ENCODE peak calls at places on chromosomes 11 and 22, in ten cellular contexts. C, B, H, P, I, O, V, J, R and G are unnamed samples.
A peak's percentile ranks its signal among the peaks of the same experiment; 100 is the strongest.

GRCh38 chr11:20010861-20011225 is 149.4 kb downstream of the DBX1 start:
- ATAC-seq in H (no peak), V (no peak), J (no peak), P (no peak), I (no peak), O (no peak), B (peak; percentile 2), C (no peak), R (no peak), G (no peak)

GRCh38 chr22:45804319-45804985 is 132.8 kb downstream of the ATXN10 start:
- ATAC-seq in I (no peak), P (no peak), R (no peak), O (no peak), B (no peak), J (no peak), V (no peak), H (no peak), C (no peak), G (no peak)

GRCh38 chr22:24973867-24974266 is 21.4 kb downstream of the KIAA1671 start:
- ATAC-seq in O (no peak), I (no peak), C (no peak), P (no peak), R (no peak), B (no peak), V (no peak), J (no peak), H (no peak), G (no peak)

GRCh38 chr11:15327786-15328231 is 213.1 kb downstream of the INSC start:
- ATAC-seq in B (peak; percentile 58), I (peak; percentile 78), H (peak; percentile 71), R (peak; percentile 55), O (peak; percentile 74), V (no peak), J (no peak), C (no peak), P (no peak), G (no peak)

GRCh38 chr11:61922539-61922938 is 5.2 kb upstream of the RAB3IL1 start:
- ATAC-seq in V (no peak), B (no peak), H (no peak), C (no peak), I (peak; percentile 88), J (no peak), R (peak; percentile 74), O (no peak), P (no peak), G (no peak)

GRCh38 chr11:113591122-113591521 is 115.0 kb downstream of the TMPRSS5 start:
- ATAC-seq in I (no peak), C (no peak), V (no peak), B (no peak), R (no peak), H (no peak), J (no peak), P (no peak), O (peak; percentile 54), G (no peak)

GRCh38 chr11:118084247-118084646 is 2.5 kb downstream of the SMIM35 start:
- ATAC-seq in V (no peak), H (peak; percentile 44), J (no peak), O (no peak), I (peak; percentile 76), B (no peak), C (no peak), R (no peak), P (no peak), G (peak; percentile 6)

GRCh38 chr11:117950999-117951961 is 22.1 kb upstream of the TMPRSS13 start:
- ATAC-seq in O (no peak), P (peak; percentile 71), J (peak; percentile 55), V (peak; percentile 63), C (peak; percentile 65), H (peak; percentile 59), R (no peak), I (no peak), B (no peak), G (peak; percentile 89)

GRCh38 chr11:12066799-12067508 is 43.4 kb upstream of the MICAL2 start:
- ATAC-seq in O (peak; percentile 77), R (peak; percentile 67), P (no peak), H (no peak), C (no peak), V (no peak), I (peak; percentile 68), J (no peak), B (no peak), G (no peak)

GRCh38 chr11:76903325-76903724 is 42.6 kb downstream of the ACER3 start:
- ATAC-seq in O (no peak), H (no peak), R (no peak), J (no peak), C (no peak), V (no peak), B (peak; percentile 63), I (no peak), P (no peak), G (no peak)

GRCh38 chr22:30444632-30445437 is 19.3 kb downstream of the MTFP1 start:
- ATAC-seq in R (no peak), O (peak; percentile 80), H (peak; percentile 78), P (peak; percentile 54), B (no peak), V (peak; percentile 51), J (peak; percentile 50), I (peak; percentile 69), C (no peak), G (peak; percentile 56)

GRCh38 chr22:42357634-42358296 is 74.4 kb downstream of the NFAM1 start:
- ATAC-seq in I (peak; percentile 8), P (no peak), V (no peak), O (peak; percentile 83), J (no peak), C (no peak), H (peak; percentile 13), B (peak; percentile 45), R (no peak), G (no peak)

GRCh38 chr11:95084509-95084908 is 5.1 kb upstream of the ENDOD1 start:
- ATAC-seq in V (no peak), O (no peak), B (peak; percentile 92), R (no peak), I (no peak), C (no peak), H (peak; percentile 50), J (no peak), P (peak; percentile 37), G (no peak)

GRCh38 chr11:127037001-127037400 is 36.4 kb upstream of the KIRREL3 start:
- ATAC-seq in J (no peak), C (no peak), P (no peak), O (no peak), H (no peak), B (no peak), V (no peak), R (peak; percentile 22), I (no peak), G (no peak)

GRCh38 chr11:72648737-72649136 is 25.5 kb downstream of the PDE2A start:
- ATAC-seq in C (no peak), P (no peak), B (no peak), H (no peak), J (no peak), O (no peak), R (no peak), V (no peak), I (no peak), G (no peak)

GRCh38 chr11:65386307-65387081 is at the start of gene FRMD8:
- ATAC-seq in J (peak; percentile 70), V (peak; percentile 51), C (peak; percentile 57), O (peak; percentile 67), I (peak; percentile 76), R (peak; percentile 90), B (no peak), P (peak; percentile 63), H (peak; percentile 65), G (peak; percentile 72)

GRCh38 chr11:104879514-104880190 is 18.6 kb downstream of the CASP12 start:
- ATAC-seq in H (no peak), O (no peak), V (no peak), I (no peak), R (no peak), P (no peak), B (no peak), C (no peak), J (no peak), G (no peak)

GRCh38 chr11:84543367-84544159 is 1083.6 kb downstream of the DLG2 start:
- ATAC-seq in V (no peak), J (no peak), O (no peak), P (no peak), B (no peak), I (no peak), R (no peak), C (no peak), H (no peak), G (no peak)

GRCh38 chr11:61507962-61508824 is at the start of gene LRRC10B:
- ATAC-seq in R (no peak), J (peak; percentile 28), I (no peak), P (peak; percentile 54), C (no peak), H (no peak), V (peak; percentile 32), O (peak; percentile 21), B (peak; percentile 20), G (peak; percentile 39)

GRCh38 chr22:17260950-17261349 is 41.7 kb upstream of the ADA2 start:
- ATAC-seq in C (no peak), V (no peak), P (no peak), R (no peak), I (no peak), B (no peak), J (no peak), O (no peak), H (no peak), G (no peak)

GRCh38 chr11:129694966-129695365 is 120.7 kb upstream of the TMEM45B start:
- ATAC-seq in P (no peak), J (no peak), C (no peak), I (no peak), B (peak; percentile 32), V (no peak), O (peak; percentile 23), R (no peak), H (no peak), G (no peak)

GRCh38 chr22:37932821-37933578 is 20.4 kb downstream of the C22orf23 start:
- ATAC-seq in H (no peak), R (no peak), P (no peak), B (no peak), C (no peak), V (no peak), O (no peak), J (no peak), I (peak; percentile 2), G (no peak)

GRCh38 chr11:110317516-110317932 is 21.1 kb upstream of the RDX start:
- ATAC-seq in I (peak; percentile 89), C (no peak), J (no peak), V (no peak), O (no peak), H (no peak), P (no peak), R (no peak), B (no peak), G (no peak)

GRCh38 chr22:47421846-47422245 is 659.4 kb downstream of the TBC1D22A start:
- ATAC-seq in I (no peak), H (no peak), J (no peak), P (no peak), B (no peak), R (no peak), V (no peak), C (no peak), O (no peak), G (no peak)

GRCh38 chr11:6273188-6273587 is 13.6 kb downstream of the CCKBR start:
- ATAC-seq in R (no peak), B (no peak), O (no peak), P (no peak), C (no peak), H (no peak), I (peak; percentile 31), J (no peak), V (no peak), G (no peak)

GRCh38 chr11:113997473-113997872 is 22.6 kb downstream of the HTR3A start:
- ATAC-seq in O (no peak), R (no peak), C (no peak), P (no peak), V (no peak), I (peak; percentile 57), H (no peak), J (no peak), B (no peak), G (no peak)

GRCh38 chr11:92969293-92969633 is 188 bp upstream of the MTNR1B start:
- ATAC-seq in P (no peak), J (no peak), C (no peak), V (no peak), H (no peak), B (peak; percentile 38), R (no peak), I (no peak), O (no peak), G (no peak)

GRCh38 chr11:129950319-129951034 is 52.2 kb downstream of the PRDM10 start:
- ATAC-seq in O (no peak), P (no peak), H (no peak), C (no peak), J (peak; percentile 36), I (peak; percentile 76), V (no peak), B (no peak), R (no peak), G (no peak)